ENCODE peak calls at places on chromosomes 2 and 18, in eight cellular contexts. Y, X, A, I, D, R, K and T are unnamed samples.

GRCh38 chr2:224151161-224151560 is 112.1 kb upstream of the SERPINE2 start:
- DNase-seq in R (no peak), D (no peak), A (no peak), Y (no peak), K (peak; percentile 63), I (no peak), X (no peak), T (no peak)

GRCh38 chr2:181698230-181698629 is 17.9 kb upstream of the NEUROD1 start:
- DNase-seq in A (no peak), K (no peak), X (no peak), Y (no peak), R (no peak), D (no peak), I (no peak), T (no peak)

GRCh38 chr2:54599914-54600313 is 123.5 kb upstream of the EML6 start:
- DNase-seq in R (peak; percentile 65), D (no peak), A (peak; percentile 45), X (no peak), Y (no peak), K (no peak), I (peak; percentile 63), T (no peak)

GRCh38 chr2:59900728-59901452 is 652.6 kb downstream of the BCL11A start:
- DNase-seq in K (no peak), D (no peak), I (no peak), Y (no peak), R (no peak), X (no peak), A (no peak), T (no peak)

GRCh38 chr2:160516547-160517365 is 23.1 kb upstream of the RBMS1 start:
- DNase-seq in X (no peak), K (no peak), Y (no peak), A (no peak), D (no peak), R (no peak), I (no peak), T (no peak)

GRCh38 chr18:55421612-55422381 is 166.2 kb downstream of the TCF4 start:
- DNase-seq in K (no peak), D (no peak), Y (no peak), I (no peak), X (peak; percentile 42), R (no peak), A (peak; percentile 22), T (no peak)

GRCh38 chr2:9714630-9715214 is 83.9 kb upstream of the YWHAQ start:
- DNase-seq in X (no peak), Y (no peak), A (no peak), D (no peak), R (no peak), I (no peak), K (no peak), T (peak; percentile 48)

GRCh38 chr2:110657721-110658305 is 20.1 kb downstream of the BUB1 start:
- DNase-seq in X (no peak), R (no peak), A (no peak), K (no peak), I (peak; percentile 44), Y (no peak), D (no peak), T (no peak)

GRCh38 chr2:240839152-240840143 is 19.4 kb upstream of the KIF1A start:
- DNase-seq in I (no peak), Y (no peak), K (no peak), A (no peak), D (no peak), X (peak; percentile 14), R (no peak), T (no peak)

GRCh38 chr2:38856165-38856564 is 19.6 kb downstream of the DHX57 start:
- DNase-seq in D (no peak), K (no peak), I (no peak), X (no peak), Y (no peak), R (no peak), A (no peak), T (peak; percentile 4)

GRCh38 chr18:36176177-36176584 is 11.1 kb upstream of the MOCOS start:
- DNase-seq in X (no peak), A (no peak), I (peak; percentile 80), D (no peak), K (no peak), Y (no peak), R (peak; percentile 85), T (peak; percentile 23)
- TF ChIP-seq POLR2A in X (no peak), A (no peak), I (no peak), D (no peak), K (no peak), Y (no peak), R (no peak), T (no peak)

DNA sequence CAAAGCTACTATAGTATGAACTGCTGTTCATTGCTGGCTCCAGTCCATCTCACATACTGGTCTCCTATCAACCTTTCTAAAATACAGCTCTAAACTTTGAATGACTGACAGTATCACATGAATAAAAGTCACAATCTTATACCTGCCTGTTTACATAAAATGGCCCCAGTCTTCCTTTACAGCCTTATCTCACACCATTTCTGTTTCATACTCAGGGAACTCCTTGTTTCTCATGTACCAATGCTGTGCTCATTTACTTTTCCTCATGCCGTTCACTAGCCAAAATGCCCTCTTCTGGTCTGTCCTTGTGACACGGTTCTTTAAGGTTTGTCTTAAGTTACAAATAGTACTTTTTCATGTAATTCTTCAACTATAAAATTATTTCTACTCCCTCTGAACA is 6.2 kb downstream of the ATP5MC3 start:
- DNase-seq in D (no peak), K (no peak), R (no peak), A (no peak), X (no peak), I (no peak), Y (no peak), T (no peak)
- TF ChIP-seq POLR2A in D (no peak), K (no peak), R (no peak), A (no peak), X (no peak), I (no peak), Y (peak; percentile 61), T (no peak)

DNA sequence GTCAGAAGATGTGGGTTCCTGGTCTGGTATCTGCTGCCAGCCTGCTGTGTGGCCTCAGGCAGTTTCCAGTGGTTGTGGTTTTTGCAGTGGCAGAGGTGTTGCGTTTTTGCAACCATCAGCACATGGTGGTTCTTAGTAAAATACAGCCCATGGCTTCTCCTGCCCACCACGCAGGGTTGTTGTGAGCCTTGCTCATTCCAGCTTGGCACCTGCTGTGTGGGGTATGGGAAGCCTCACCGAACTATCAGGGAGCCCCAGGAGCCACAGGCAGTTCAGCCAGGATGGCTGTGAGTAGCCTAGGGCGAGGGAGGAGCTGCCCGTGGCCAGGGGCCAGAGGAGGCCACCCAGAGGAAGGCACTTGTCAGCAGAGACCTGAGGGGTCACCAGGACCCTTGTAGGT is 9.8 kb downstream of the ARID5A start:
- DNase-seq in D (no peak), X (no peak), Y (no peak), R (no peak), A (no peak), K (no peak), I (no peak), T (no peak)
- TF ChIP-seq POLR2A in D (no peak), X (no peak), Y (peak; percentile 1), R (no peak), A (no peak), K (no peak), I (no peak), T (no peak)

GRCh38 chr2:95158441-95158840 is 1.2 kb downstream of the ZNF514 start:
- DNase-seq in R (peak; percentile 57), D (no peak), K (no peak), X (no peak), I (peak; percentile 25), Y (no peak), A (no peak), T (no peak)

GRCh38 chr2:95158891-95159619 is 593 bp downstream of the ZNF514 start:
- DNase-seq in I (peak; percentile 44), Y (peak; percentile 44), A (peak; percentile 57), D (peak; percentile 20), R (peak; percentile 75), K (peak; percentile 51), X (peak; percentile 70), T (peak; percentile 77)

GRCh38 chr2:95165030-95165370 is 609 bp upstream of the ZNF2 start:
- DNase-seq in K (no peak), A (no peak), Y (no peak), X (no peak), R (no peak), D (no peak), I (no peak), T (no peak)

GRCh38 chr2:95165371-95166064 is at the start of gene ZNF2:
- DNase-seq in A (peak; percentile 97), D (peak; percentile 97), X (peak; percentile 98), I (peak; percentile 99), R (peak; percentile 98), K (peak; percentile 99), Y (peak; percentile 92), T (peak; percentile 98)

DNA sequence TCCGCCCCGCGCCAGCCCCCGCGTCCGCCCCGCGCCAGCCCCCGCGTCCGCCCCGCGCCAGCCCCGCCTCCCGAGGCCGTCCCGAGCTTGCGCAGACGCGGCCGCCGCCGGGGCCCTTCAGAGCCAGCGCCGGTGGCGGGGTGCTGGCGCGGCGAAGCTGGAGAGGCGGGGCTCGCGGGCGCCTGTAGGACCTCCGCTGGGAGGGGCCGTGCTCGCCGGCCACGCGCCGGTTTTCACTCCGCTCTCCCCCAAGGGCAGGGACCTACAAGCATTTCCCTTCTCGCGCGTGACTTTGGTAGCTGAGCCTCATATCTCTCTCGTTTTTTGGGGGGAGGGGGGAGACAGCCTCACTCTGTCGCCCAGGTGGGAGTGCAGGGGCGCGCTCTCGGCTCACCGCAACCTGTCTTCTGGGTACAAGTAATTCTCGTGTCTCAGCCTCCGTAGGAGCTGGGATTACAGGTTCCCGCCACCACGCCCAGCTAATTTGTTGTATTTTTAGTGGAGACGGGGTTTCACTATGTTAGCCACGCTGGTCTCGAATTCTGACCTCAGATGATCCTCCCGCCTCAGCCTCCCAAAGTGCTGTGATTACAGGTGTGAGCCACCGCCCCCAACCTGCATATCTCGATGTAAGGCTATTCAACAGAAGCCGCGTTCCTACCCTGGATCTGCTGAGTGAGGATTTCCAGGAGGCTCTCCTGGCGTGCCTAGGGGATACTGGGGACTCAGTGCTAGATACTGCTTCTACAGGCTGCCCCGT is at the start of gene ZNF514:
- DNase-seq in K (peak; percentile 71), R (peak; percentile 85), D (peak; percentile 75), A (peak; percentile 81), Y (peak; percentile 76), I (peak; percentile 85), X (peak; percentile 81), T (peak; percentile 87)
- TF ChIP-seq POLR2A in K (peak; percentile 23), R (no peak), D (peak; percentile 27), A (peak; percentile 10), Y (no peak), I (no peak), X (peak; percentile 13), T (peak; percentile 17)